ENCODE peak calls at places on chromosomes 2 and 18, in nine cellular contexts. D is iris pigment epithelial cell; W is cardiac septum; L is activated CD4-positive, alpha-beta T cell treated with anti-CD3 and anti-CD28 coated beads for 24 hours; F is AML-193; B is OCI-LY7; T is activated naive CD4-positive, alpha-beta T cell; S is keratinocyte; G is stimulated activated CD4-positive, alpha-beta T cell treated with anti-CD3 and anti-CD28 coated beads, TNF-alpha, amount 100 ng/mL, for 48 hours. J is an unnamed sample.

GRCh38 chr2:43905388-43905803 is 66.6 kb downstream of the ABCG8 start:
- DNase-seq in B (no peak), S (no peak), G (no peak), W (no peak), L (no peak), T (no peak), F (no peak), D (peak; percentile 58), J (no peak)

GRCh38 chr2:204551464-204551863 is 6.2 kb downstream of the PARD3B start:
- DNase-seq in L (no peak), T (no peak), S (no peak), B (no peak), F (no peak), W (no peak), G (no peak), D (no peak), J (no peak)

GRCh38 chr18:48621240-48621639 is 82.4 kb downstream of the CTIF start:
- DNase-seq in D (peak; percentile 88), L (no peak), F (no peak), G (no peak), W (no peak), S (no peak), T (no peak), B (no peak), J (no peak)

GRCh38 chr2:60992985-60993392 is 24.5 kb upstream of the PEX13 start:
- DNase-seq in B (peak; percentile 54), S (no peak), F (peak; percentile 79), W (no peak), T (no peak), L (no peak), G (no peak), D (no peak), J (no peak)

GRCh38 chr2:28617502-28618184 is 121.8 kb downstream of the PLB1 start:
- DNase-seq in D (no peak), L (no peak), T (no peak), S (no peak), B (no peak), G (no peak), W (peak; percentile 29), F (no peak), J (no peak)

GRCh38 chr2:129379411-129379810 is 600.1 kb upstream of the RAB6C start:
- DNase-seq in T (no peak), B (no peak), D (no peak), L (no peak), S (no peak), F (no peak), W (no peak), G (no peak), J (no peak)

GRCh38 chr2:241391892-241392665 is 36.0 kb downstream of the FARP2 start:
- DNase-seq in G (no peak), T (no peak), B (peak; percentile 65), D (no peak), S (no peak), F (peak; percentile 29), L (no peak), W (no peak), J (no peak)

GRCh38 chr2:1550658-1551316 is 137.5 kb downstream of the TPO start:
- DNase-seq in W (no peak), F (peak; percentile 7), S (no peak), L (peak; percentile 50), D (peak; percentile 23), G (peak; percentile 54), T (peak; percentile 67), B (peak; percentile 55), J (peak; percentile 76)